ENCODE peak calls at places on chromosomes 5 and 9, in ten cellular contexts. One of them, this sample, is unnamed.

GRCh38 chr5:178336889-178337785 is 104.5 kb upstream of the PHYKPL start:
- DNase-seq in esophagus squamous epithelium: no peak
- DNase-seq in A673: no peak
- DNase-seq in WTC11: peak; percentile 11
- DNase-seq in Calu3: no peak
- DNase-seq in nephron progenitor cell: peak; percentile 37
- DNase-seq in GM06990: no peak
- DNase-seq in CD4-positive, alpha-beta T cell: no peak
- DNase-seq in endothelial cell: no peak
- DNase-seq in AG10803: no peak
- DNase-seq in this sample: no peak

GRCh38 chr5:179275941-179276837 is 69.1 kb downstream of the ADAMTS2 start:
- DNase-seq in esophagus squamous epithelium: no peak
- DNase-seq in A673: no peak
- DNase-seq in WTC11: no peak
- DNase-seq in Calu3: no peak
- DNase-seq in nephron progenitor cell: no peak
- DNase-seq in GM06990: no peak
- DNase-seq in CD4-positive, alpha-beta T cell: no peak
- DNase-seq in endothelial cell: no peak
- DNase-seq in AG10803: peak; percentile 98
- DNase-seq in this sample: no peak

GRCh38 chr5:172223901-172224873 is 30.2 kb downstream of the EFCAB9 start:
- DNase-seq in esophagus squamous epithelium: no peak
- DNase-seq in A673: no peak
- DNase-seq in WTC11: no peak
- DNase-seq in Calu3: no peak
- DNase-seq in nephron progenitor cell: no peak
- DNase-seq in GM06990: peak; percentile 74
- DNase-seq in CD4-positive, alpha-beta T cell: no peak
- DNase-seq in endothelial cell: no peak
- DNase-seq in AG10803: no peak
- DNase-seq in this sample: no peak

GRCh38 chr5:113043491-113043931 is 66.9 kb downstream of the DCP2 start:
- DNase-seq in esophagus squamous epithelium: no peak
- DNase-seq in A673: no peak
- DNase-seq in WTC11: peak; percentile 81
- DNase-seq in Calu3: no peak
- DNase-seq in nephron progenitor cell: peak; percentile 49
- DNase-seq in GM06990: no peak
- DNase-seq in CD4-positive, alpha-beta T cell: no peak
- DNase-seq in endothelial cell: peak; percentile 46
- DNase-seq in AG10803: peak; percentile 37
- DNase-seq in this sample: peak; percentile 25

GRCh38 chr5:150044334-150044681 is 42.0 kb downstream of the CSF1R start:
- DNase-seq in esophagus squamous epithelium: no peak
- DNase-seq in A673: peak; percentile 90
- DNase-seq in WTC11: no peak
- DNase-seq in Calu3: no peak
- DNase-seq in nephron progenitor cell: no peak
- DNase-seq in GM06990: no peak
- DNase-seq in CD4-positive, alpha-beta T cell: no peak
- DNase-seq in endothelial cell: no peak
- DNase-seq in AG10803: peak; percentile 34
- DNase-seq in this sample: no peak

GRCh38 chr9:77616191-77616590 is 31.9 kb downstream of the GNA14 start:
- DNase-seq in esophagus squamous epithelium: no peak
- DNase-seq in A673: peak; percentile 69
- DNase-seq in WTC11: no peak
- DNase-seq in Calu3: peak; percentile 1
- DNase-seq in nephron progenitor cell: no peak
- DNase-seq in GM06990: no peak
- DNase-seq in CD4-positive, alpha-beta T cell: no peak
- DNase-seq in endothelial cell: no peak
- DNase-seq in AG10803: no peak
- DNase-seq in this sample: no peak

GRCh38 chr9:2502210-2502609 is 119.4 kb upstream of the VLDLR start:
- DNase-seq in esophagus squamous epithelium: no peak
- DNase-seq in A673: no peak
- DNase-seq in WTC11: no peak
- DNase-seq in Calu3: no peak
- DNase-seq in nephron progenitor cell: no peak
- DNase-seq in GM06990: no peak
- DNase-seq in CD4-positive, alpha-beta T cell: no peak
- DNase-seq in endothelial cell: no peak
- DNase-seq in AG10803: no peak
- DNase-seq in this sample: no peak

GRCh38 chr5:151173711-151174611 is 16.4 kb upstream of the ANXA6 start:
- DNase-seq in esophagus squamous epithelium: no peak
- DNase-seq in A673: no peak
- DNase-seq in WTC11: no peak
- DNase-seq in Calu3: no peak
- DNase-seq in nephron progenitor cell: no peak
- DNase-seq in GM06990: no peak
- DNase-seq in CD4-positive, alpha-beta T cell: no peak
- DNase-seq in endothelial cell: no peak
- DNase-seq in AG10803: no peak
- DNase-seq in this sample: no peak

GRCh38 chr9:84379740-84380139 is 39.2 kb upstream of the SLC28A3 start:
- DNase-seq in esophagus squamous epithelium: no peak
- DNase-seq in A673: no peak
- DNase-seq in WTC11: no peak
- DNase-seq in Calu3: no peak
- DNase-seq in nephron progenitor cell: no peak
- DNase-seq in GM06990: no peak
- DNase-seq in CD4-positive, alpha-beta T cell: no peak
- DNase-seq in endothelial cell: no peak
- DNase-seq in AG10803: peak; percentile 82
- DNase-seq in this sample: no peak

GRCh38 chr5:129399069-129399468 is 61.0 kb upstream of the ADAMTS19 start:
- DNase-seq in esophagus squamous epithelium: no peak
- DNase-seq in A673: no peak
- DNase-seq in WTC11: peak; percentile 17
- DNase-seq in Calu3: no peak
- DNase-seq in nephron progenitor cell: no peak
- DNase-seq in GM06990: no peak
- DNase-seq in CD4-positive, alpha-beta T cell: no peak
- DNase-seq in endothelial cell: no peak
- DNase-seq in AG10803: no peak
- DNase-seq in this sample: no peak

GRCh38 chr9:116219686-116220085 is 66.1 kb downstream of the PAPPA start:
- DNase-seq in esophagus squamous epithelium: no peak
- DNase-seq in A673: no peak
- DNase-seq in WTC11: no peak
- DNase-seq in Calu3: no peak
- DNase-seq in nephron progenitor cell: peak; percentile 12
- DNase-seq in GM06990: no peak
- DNase-seq in CD4-positive, alpha-beta T cell: no peak
- DNase-seq in endothelial cell: no peak
- DNase-seq in AG10803: no peak
- DNase-seq in this sample: no peak

DNA sequence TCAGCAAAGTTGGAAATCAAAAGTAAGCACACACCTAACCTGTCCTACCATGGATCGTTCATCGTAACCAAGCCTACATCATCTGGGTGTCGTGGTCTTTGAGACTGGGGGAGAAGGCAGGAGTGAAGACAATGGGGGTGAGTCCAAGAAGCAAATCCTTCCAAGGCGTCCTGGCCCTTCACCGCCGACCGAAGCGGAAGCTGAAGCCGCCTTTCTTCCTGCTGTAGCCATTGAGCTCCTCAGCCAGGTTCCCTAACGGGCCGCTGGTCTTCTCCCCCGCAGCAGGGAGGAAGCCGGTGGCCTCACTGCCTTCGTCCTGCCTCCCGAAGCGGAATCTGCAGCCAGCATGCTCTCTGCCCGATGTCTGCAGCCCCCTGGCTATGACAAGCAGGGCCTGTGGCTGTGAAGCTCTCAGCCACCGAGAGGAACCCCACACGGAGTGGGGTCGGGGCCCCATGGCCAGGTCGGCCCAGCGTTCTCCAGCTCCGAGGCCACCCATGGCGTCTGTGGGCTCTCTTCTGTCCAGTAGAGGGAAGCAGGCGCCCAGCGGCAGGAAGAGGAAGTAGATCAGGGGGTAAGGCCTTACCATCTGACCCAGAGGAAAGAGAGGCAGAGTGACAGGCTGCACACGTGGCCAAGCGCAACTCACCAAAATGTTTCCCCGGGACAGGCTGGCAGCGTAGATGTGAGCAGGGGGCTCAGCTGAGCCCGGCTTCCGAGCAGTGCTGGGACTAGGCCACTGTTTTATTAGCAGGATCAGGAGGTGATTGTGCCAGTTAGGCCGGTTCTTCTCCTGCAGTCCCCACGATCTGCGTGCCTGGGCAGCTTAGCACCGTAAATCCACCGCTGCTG is 3.1 kb downstream of the QRFP start:
- DNase-seq in esophagus squamous epithelium: no peak
- DNase-seq in A673: no peak
- DNase-seq in WTC11: peak; percentile 51
- DNase-seq in Calu3: no peak
- DNase-seq in nephron progenitor cell: peak; percentile 57
- DNase-seq in GM06990: no peak
- DNase-seq in CD4-positive, alpha-beta T cell: no peak
- DNase-seq in endothelial cell: peak; percentile 41
- DNase-seq in AG10803: no peak
- DNase-seq in this sample: no peak
- TF ChIP-seq CTCF in esophagus squamous epithelium: peak; percentile 40
- TF ChIP-seq CTCF in A673: no peak
- TF ChIP-seq CTCF in WTC11: no peak
- TF ChIP-seq CTCF in Calu3: no peak
- TF ChIP-seq CTCF in nephron progenitor cell: peak; percentile 35
- TF ChIP-seq CTCF in GM06990: no peak
- TF ChIP-seq CTCF in CD4-positive, alpha-beta T cell: no peak
- TF ChIP-seq CTCF in endothelial cell: no peak
- TF ChIP-seq CTCF in AG10803: peak; percentile 17
- TF ChIP-seq CTCF in this sample: no peak

DNA sequence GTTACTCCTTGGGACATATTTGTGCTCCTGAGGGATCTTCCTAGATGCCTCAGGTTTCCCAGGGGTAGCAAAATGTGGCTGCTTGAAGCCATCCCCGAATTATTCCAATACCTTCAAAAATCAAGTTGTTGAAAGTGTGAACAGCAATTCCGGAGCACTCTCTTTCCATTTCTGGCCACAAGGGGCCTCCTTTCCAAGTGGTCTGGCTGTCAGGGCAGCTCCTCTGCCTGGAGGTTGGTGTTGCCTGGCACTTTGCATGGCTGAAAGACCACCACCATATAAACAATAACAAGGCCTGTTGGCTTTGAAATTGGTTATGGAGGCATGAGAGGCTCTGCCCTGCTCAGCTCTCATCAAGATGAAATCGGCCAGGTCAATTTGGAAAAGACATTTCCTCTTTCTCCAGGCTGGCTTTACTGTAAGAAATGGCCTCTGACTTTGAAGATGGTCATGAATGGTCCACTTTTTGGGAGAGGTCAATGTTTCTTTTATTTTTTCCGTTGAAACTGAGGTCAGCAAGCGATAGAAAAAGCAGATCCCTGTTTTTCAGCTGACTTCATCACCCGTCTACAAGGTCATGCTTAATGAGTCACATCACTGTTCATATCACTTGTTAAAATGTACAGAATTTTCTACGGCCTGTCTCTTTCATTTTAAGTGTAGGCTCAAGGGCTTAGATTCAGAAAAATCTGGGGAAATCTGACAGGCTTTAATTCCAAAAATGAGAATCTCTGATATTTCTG is 481.1 kb upstream of the ZNF608 start:
- DNase-seq in esophagus squamous epithelium: no peak
- DNase-seq in A673: peak; percentile 19
- DNase-seq in WTC11: peak; percentile 50
- DNase-seq in Calu3: peak; percentile 66
- DNase-seq in nephron progenitor cell: peak; percentile 16
- DNase-seq in GM06990: no peak
- DNase-seq in CD4-positive, alpha-beta T cell: no peak
- DNase-seq in endothelial cell: peak; percentile 52
- DNase-seq in AG10803: no peak
- DNase-seq in this sample: peak; percentile 41
- TF ChIP-seq CTCF in esophagus squamous epithelium: no peak
- TF ChIP-seq CTCF in A673: peak; percentile 58
- TF ChIP-seq CTCF in WTC11: peak; percentile 41
- TF ChIP-seq CTCF in Calu3: peak; percentile 85
- TF ChIP-seq CTCF in nephron progenitor cell: peak; percentile 49
- TF ChIP-seq CTCF in GM06990: peak; percentile 54
- TF ChIP-seq CTCF in CD4-positive, alpha-beta T cell: no peak
- TF ChIP-seq CTCF in endothelial cell: peak; percentile 46
- TF ChIP-seq CTCF in AG10803: peak; percentile 50
- TF ChIP-seq CTCF in this sample: peak; percentile 58

DNA sequence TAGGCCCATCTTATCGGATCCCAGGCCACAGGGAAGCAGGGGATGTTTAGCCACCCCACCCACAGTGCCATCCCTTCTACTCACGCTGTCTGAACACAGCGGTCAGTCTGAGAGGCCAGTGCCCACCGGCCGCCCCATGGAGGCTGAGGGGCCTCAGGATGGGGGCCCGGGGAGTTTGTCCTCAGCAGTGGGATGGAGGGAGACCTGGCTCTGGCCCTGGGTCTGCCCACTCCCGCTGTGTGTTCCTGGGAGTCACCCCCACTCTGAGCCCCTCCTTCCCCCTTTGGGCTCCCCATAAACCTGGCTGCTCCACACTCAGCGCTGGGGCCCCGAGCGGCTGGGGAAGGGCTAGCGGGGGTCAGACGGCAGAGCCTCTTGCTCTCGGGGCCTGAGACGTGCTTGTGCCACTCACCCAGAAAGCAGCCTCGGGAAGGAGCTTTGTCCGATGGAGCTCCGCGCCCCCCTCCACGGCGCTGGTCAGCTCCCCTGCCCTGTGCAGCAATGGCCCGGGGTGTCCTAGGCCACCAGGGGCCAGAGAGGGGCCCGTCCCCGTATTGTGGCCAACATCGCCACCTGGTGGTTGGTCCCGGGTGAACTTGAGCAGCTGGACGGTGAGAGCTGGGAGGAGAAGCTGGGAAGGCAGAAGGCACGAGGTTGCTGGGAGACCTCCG is 10.9 kb upstream of the LAMC3 start:
- DNase-seq in esophagus squamous epithelium: no peak
- DNase-seq in A673: peak; percentile 72
- DNase-seq in WTC11: peak; percentile 96
- DNase-seq in Calu3: peak; percentile 75
- DNase-seq in nephron progenitor cell: peak; percentile 95
- DNase-seq in GM06990: peak; percentile 38
- DNase-seq in CD4-positive, alpha-beta T cell: no peak
- DNase-seq in endothelial cell: peak; percentile 92
- DNase-seq in AG10803: peak; percentile 60
- DNase-seq in this sample: peak; percentile 93
- TF ChIP-seq CTCF in esophagus squamous epithelium: peak; percentile 53
- TF ChIP-seq CTCF in A673: peak; percentile 83
- TF ChIP-seq CTCF in WTC11: peak; percentile 83
- TF ChIP-seq CTCF in Calu3: peak; percentile 73
- TF ChIP-seq CTCF in nephron progenitor cell: peak; percentile 81
- TF ChIP-seq CTCF in GM06990: peak; percentile 77
- TF ChIP-seq CTCF in CD4-positive, alpha-beta T cell: no peak
- TF ChIP-seq CTCF in endothelial cell: peak; percentile 90
- TF ChIP-seq CTCF in AG10803: peak; percentile 80
- TF ChIP-seq CTCF in this sample: peak; percentile 83

DNA sequence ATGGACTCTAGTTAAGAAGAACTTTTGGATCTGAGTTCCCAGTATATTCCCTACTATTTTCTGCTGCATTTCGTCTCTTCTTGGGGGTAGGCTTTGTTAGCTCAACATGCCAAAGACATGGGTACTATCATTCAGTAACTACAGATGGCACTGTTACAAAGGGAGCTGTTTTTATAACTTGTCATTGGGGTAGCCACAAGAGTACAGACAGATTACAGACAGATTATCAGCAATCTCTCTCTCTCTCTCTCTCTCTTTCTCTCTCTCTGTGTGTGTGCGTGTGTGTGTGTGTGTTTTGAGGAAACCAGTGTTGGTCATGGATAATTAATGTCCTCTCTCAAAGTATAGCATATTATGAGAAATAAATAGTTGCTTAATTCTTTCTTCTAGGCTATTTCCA is 116.1 kb downstream of the WDR70 start:
- DNase-seq in esophagus squamous epithelium: no peak
- DNase-seq in A673: peak; percentile 76
- DNase-seq in WTC11: no peak
- DNase-seq in Calu3: no peak
- DNase-seq in nephron progenitor cell: no peak
- DNase-seq in GM06990: no peak
- DNase-seq in CD4-positive, alpha-beta T cell: no peak
- DNase-seq in endothelial cell: no peak
- DNase-seq in AG10803: peak; percentile 65
- DNase-seq in this sample: no peak
- TF ChIP-seq CTCF in esophagus squamous epithelium: no peak
- TF ChIP-seq CTCF in A673: peak; percentile 65
- TF ChIP-seq CTCF in WTC11: no peak
- TF ChIP-seq CTCF in Calu3: no peak
- TF ChIP-seq CTCF in nephron progenitor cell: no peak
- TF ChIP-seq CTCF in GM06990: no peak
- TF ChIP-seq CTCF in CD4-positive, alpha-beta T cell: no peak
- TF ChIP-seq CTCF in endothelial cell: no peak
- TF ChIP-seq CTCF in AG10803: peak; percentile 43
- TF ChIP-seq CTCF in this sample: no peak